ENCODE peak calls at places on chromosomes 2 and 18, in four cellular contexts. Q, W, Z and M are unnamed samples.

GRCh38 chr2:25517701-25518100 is 155.7 kb downstream of the DTNB start:
- DNase-seq in Q (no peak), W (no peak), Z (no peak), M (no peak)

GRCh38 chr2:28407976-28408690 is 15.5 kb downstream of the FOSL2 start:
- DNase-seq in Q (no peak), W (no peak), Z (no peak), M (no peak)

GRCh38 chr2:62999905-63000304 is 50.7 kb upstream of the OTX1 start:
- DNase-seq in Q (no peak), W (no peak), Z (no peak), M (peak)

GRCh38 chr2:46445561-46445960 is 33.8 kb upstream of the TMEM247 start:
- DNase-seq in Q (no peak), W (no peak), Z (no peak), M (no peak)

GRCh38 chr2:61675204-61675603 is 137.0 kb upstream of the XPO1 start:
- DNase-seq in Q (no peak), W (no peak), Z (no peak), M (no peak)

GRCh38 chr18:49514577-49514976 is 27.5 kb upstream of the C18orf32 start:
- DNase-seq in Q (no peak), W (peak), Z (no peak), M (no peak)

GRCh38 chr2:172449916-172450550 is 22.6 kb downstream of the ITGA6 start:
- DNase-seq in Q (no peak), W (no peak), Z (no peak), M (no peak)

GRCh38 chr2:71618327-71619113 is 165.2 kb downstream of the DYSF start:
- DNase-seq in Q (no peak), W (no peak), Z (no peak), M (peak)

GRCh38 chr18:60563082-60563481 is 190.5 kb upstream of the MC4R start:
- DNase-seq in Q (no peak), W (no peak), Z (no peak), M (no peak)

GRCh38 chr2:174952607-174953006 is 52.6 kb downstream of the CHN1 start:
- DNase-seq in Q (no peak), W (no peak), Z (no peak), M (no peak)

GRCh38 chr2:219178377-219179175 is 501 bp downstream of the RETREG2 start:
- DNase-seq in Q (no peak), W (peak), Z (no peak), M (peak)

GRCh38 chr2:233029321-233029720 is 3.2 kb upstream of the NEU2 start:
- DNase-seq in Q (no peak), W (no peak), Z (no peak), M (no peak)

GRCh38 chr18:12462242-12462641 is 54.5 kb downstream of the PRELID3A start:
- DNase-seq in Q (no peak), W (no peak), Z (no peak), M (no peak)

GRCh38 chr2:72803151-72803550 is 22.7 kb downstream of the EXOC6B start:
- DNase-seq in Q (peak), W (no peak), Z (no peak), M (peak)

GRCh38 chr2:59425292-59425691 is 1128.2 kb downstream of the BCL11A start:
- DNase-seq in Q (no peak), W (no peak), Z (no peak), M (no peak)

GRCh38 chr2:225254363-225254762 is 145.1 kb upstream of the NYAP2 start:
- DNase-seq in Q (no peak), W (no peak), Z (no peak), M (no peak)

GRCh38 chr2:3486047-3487027 is 33.0 kb downstream of the ADI1 start:
- DNase-seq in Q (no peak), W (no peak), Z (no peak), M (no peak)

GRCh38 chr2:173354073-173354600 is 535 bp upstream of the CDCA7 start:
- DNase-seq in Q (no peak), W (no peak), Z (no peak), M (no peak)

GRCh38 chr2:142865924-142866323 is 11.5 kb upstream of the KYNU start:
- DNase-seq in Q (no peak), W (no peak), Z (no peak), M (no peak)

GRCh38 chr2:3605013-3605961 is 10.4 kb downstream of the COLEC11 start:
- DNase-seq in Q (no peak), W (no peak), Z (no peak), M (no peak)

GRCh38 chr2:41923156-41923786 is 124.5 kb upstream of the PKDCC start:
- DNase-seq in Q (no peak), W (no peak), Z (no peak), M (no peak)

GRCh38 chr2:216991563-216991962 is 131.7 kb upstream of the TNP1 start:
- DNase-seq in Q (no peak), W (no peak), Z (no peak), M (peak)

GRCh38 chr2:128405467-128405900 is 86.8 kb upstream of the HS6ST1 start:
- DNase-seq in Q (no peak), W (no peak), Z (no peak), M (no peak)

GRCh38 chr2:9552491-9553178 is 3.0 kb downstream of the ADAM17 start:
- DNase-seq in Q (no peak), W (no peak), Z (peak), M (no peak)

GRCh38 chr2:46306988-46307655 is 9.9 kb downstream of the EPAS1 start:
- DNase-seq in Q (no peak), W (peak), Z (no peak), M (peak)

GRCh38 chr18:35153609-35154273 is 87.1 kb upstream of the ZNF397 start:
- DNase-seq in Q (no peak), W (no peak), Z (no peak), M (no peak)

GRCh38 chr18:48106976-48107781 is 176.7 kb upstream of the SMAD2 start:
- DNase-seq in Q (no peak), W (no peak), Z (no peak), M (no peak)

GRCh38 chr2:220981926-220982325 is 590.2 kb downstream of the EPHA4 start:
- DNase-seq in Q (no peak), W (no peak), Z (no peak), M (no peak)

GRCh38 chr2:136909777-136910176 is 144.4 kb downstream of the THSD7B start:
- DNase-seq in Q (no peak), W (peak), Z (no peak), M (no peak)

GRCh38 chr2:48279347-48279746 is 250.6 kb upstream of the STON1 start:
- DNase-seq in Q (no peak), W (no peak), Z (no peak), M (no peak)

GRCh38 chr2:119263656-119264055 is 40.0 kb downstream of the STEAP3 start:
- DNase-seq in Q (no peak), W (no peak), Z (no peak), M (no peak)

GRCh38 chr2:190318931-190319556 is 582 bp downstream of the HIBCH start:
- DNase-seq in Q (no peak), W (peak), Z (no peak), M (no peak)

GRCh38 chr2:190319557-190320498 is at the start of gene HIBCH:
- DNase-seq in Q (peak), W (peak), Z (peak), M (peak)

GRCh38 chr2:190320696-190321095 is 1.1 kb upstream of the HIBCH start:
- DNase-seq in Q (no peak), W (no peak), Z (no peak), M (no peak)

GRCh38 chr2:190315273-190315672 is 4.4 kb downstream of the HIBCH start:
- DNase-seq in Q (no peak), W (no peak), Z (no peak), M (no peak)

DNA sequence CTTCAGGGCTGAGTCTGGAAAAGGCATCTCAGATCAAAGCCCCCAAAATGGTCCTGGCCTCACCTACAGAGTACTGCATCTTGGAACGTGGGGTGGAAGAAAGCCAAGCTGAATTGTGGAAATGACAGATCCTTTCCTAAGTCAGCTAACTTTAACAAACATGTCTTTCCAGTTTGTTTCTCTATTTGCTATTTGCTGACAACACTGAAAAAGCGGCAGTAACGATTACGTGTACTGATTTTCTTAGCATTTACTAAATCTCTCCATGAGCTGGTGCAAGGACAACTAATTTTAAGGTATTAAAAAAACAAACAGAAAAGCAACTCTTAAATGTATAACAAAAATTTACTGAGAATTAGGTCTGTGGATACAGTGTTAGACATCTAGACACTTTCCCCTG is 1.1 kb downstream of the HIBCH start:
- DNase-seq in Q (no peak), W (no peak), Z (no peak), M (no peak)
- H3K4me3 ChIP-seq in Q (peak), W (peak), Z (peak), M (peak)

DNA sequence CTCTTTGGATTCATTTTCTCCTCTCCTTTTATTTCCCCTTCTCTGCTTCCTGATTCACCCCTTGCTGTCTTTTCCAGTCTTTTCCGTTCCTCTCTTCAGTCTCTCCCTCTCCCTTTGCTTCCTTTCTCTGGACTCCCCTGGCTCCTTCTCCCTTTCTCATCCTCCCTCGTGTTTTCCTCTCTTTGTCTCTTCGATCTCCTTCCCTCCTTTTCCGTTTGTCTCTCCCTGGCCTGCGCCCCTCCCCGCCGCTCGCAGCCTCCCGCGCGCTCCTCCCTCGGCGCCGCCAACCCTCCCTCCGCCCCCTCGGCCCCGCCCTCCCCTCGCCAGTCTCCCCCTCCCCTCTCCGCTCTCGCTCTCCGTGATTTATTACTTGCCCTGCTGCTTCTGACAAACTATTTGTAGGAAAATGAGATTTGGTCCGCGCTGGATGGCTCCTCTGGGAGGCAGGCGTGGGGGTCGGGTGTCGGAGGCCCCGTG is 46.0 kb upstream of the PAX8 start:
- DNase-seq in Q (peak), W (peak), Z (peak), M (peak)
- H3K4me3 ChIP-seq in Q (peak), W (peak), Z (peak), M (peak)

DNA sequence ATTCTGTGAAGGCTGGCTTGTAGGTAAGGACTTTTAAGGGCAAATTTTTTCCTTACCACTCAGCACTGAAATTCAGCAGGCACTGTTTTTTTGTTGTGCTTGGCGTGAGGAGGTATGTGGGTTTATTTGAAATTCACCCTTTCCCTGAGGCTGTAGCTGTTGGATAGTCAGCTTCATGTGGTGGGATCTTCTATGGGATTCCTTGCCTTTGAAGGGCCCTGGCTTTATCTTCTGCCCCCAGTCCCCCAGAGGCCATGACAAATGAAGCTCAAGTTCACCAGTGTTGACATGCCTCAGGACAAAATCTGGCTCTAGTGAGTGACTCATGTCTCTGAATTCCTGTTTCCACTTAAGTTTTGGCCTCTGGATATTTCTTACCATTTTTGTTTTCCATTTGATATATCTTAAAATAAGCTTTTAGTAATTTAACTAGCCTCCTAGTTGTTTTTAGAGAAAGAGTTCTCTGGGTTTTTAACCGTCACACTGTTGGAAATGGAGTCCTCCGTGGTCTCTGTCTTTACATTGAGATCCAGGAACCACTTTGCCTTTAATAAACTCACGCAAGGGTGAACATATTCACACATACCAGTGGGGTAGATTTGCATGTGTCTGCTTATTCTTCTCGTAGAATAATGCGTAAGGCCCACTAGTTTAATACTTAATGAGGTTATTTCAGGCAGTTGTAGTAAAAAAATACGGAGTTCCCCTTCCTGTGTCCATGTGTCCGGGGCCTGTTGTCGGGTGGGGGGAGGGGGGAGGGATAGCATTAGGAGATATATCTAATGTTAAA is 211.1 kb upstream of the FAM98A start:
- DNase-seq in Q (peak), W (no peak), Z (no peak), M (no peak)
- H3K4me3 ChIP-seq in Q (no peak), W (no peak), Z (no peak), M (no peak)

DNA sequence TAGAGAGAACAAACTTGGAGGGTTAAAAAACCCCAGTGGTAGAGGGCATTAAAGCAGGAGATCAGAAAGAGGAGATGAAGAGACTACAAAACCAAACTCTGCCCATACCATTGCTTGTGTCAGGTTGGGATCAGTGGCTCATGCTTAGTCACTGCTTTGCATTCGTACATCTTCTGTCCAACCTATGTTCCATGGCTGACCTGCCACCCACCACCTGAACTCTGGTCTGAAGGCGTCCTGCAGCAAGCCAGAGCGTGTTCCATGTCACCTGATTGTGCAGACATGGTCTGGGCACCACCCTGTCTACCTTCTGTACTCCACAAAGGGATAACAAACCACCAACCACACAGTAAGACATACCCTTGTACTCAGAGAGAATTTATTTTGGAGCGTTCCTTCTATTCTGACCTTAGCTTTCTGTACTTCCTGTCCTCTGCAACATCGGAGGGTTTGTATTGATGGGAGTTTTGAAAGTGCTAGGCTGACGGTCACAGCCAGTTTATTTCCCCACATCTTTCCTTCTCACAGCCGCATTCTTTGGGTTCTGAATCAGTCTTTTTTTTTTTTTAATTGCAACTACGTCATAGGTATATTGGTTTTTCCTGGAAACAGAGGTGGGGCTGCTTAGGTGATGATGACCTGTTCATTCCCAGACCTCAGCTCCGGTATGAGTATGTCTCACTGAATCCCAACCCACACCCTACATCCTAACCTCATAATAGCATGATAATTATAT is 88.3 kb downstream of the SOWAHC start:
- DNase-seq in Q (peak), W (no peak), Z (no peak), M (peak)
- H3K4me3 ChIP-seq in Q (no peak), W (no peak), Z (no peak), M (no peak)

GRCh38 chr2:45170976-45171514 is 161.8 kb upstream of the SIX2 start:
- DNase-seq in Q (no peak), W (no peak), Z (no peak), M (peak)
- H3K4me3 ChIP-seq in Q (no peak), W (no peak), Z (no peak), M (no peak)